ENCODE peak calls at places on chromosome 16, in four cellular contexts. One of them, this sample, is unnamed.

GRCh38 chr16:15993128-15993527 is 43.7 kb downstream of the ABCC1 start:
- DNase-seq in colonic mucosa: no peak
- DNase-seq in caudate nucleus: no peak
- DNase-seq in GM04504: no peak
- DNase-seq in this sample: no peak

GRCh38 chr16:74449470-74449869 is 28.2 kb upstream of the CLEC18B start:
- DNase-seq in colonic mucosa: no peak
- DNase-seq in caudate nucleus: no peak
- DNase-seq in GM04504: peak
- DNase-seq in this sample: no peak

GRCh38 chr16:56848955-56849689 is 15.9 kb upstream of the SLC12A3 start:
- DNase-seq in colonic mucosa: no peak
- DNase-seq in caudate nucleus: peak
- DNase-seq in GM04504: peak
- DNase-seq in this sample: no peak

GRCh38 chr16:20253825-20254224 is 73.5 kb downstream of the GP2 start:
- DNase-seq in colonic mucosa: no peak
- DNase-seq in caudate nucleus: no peak
- DNase-seq in GM04504: no peak
- DNase-seq in this sample: no peak

GRCh38 chr16:70651524-70651923 is 5.2 kb downstream of the IL34 start:
- DNase-seq in colonic mucosa: no peak
- DNase-seq in caudate nucleus: no peak
- DNase-seq in GM04504: no peak
- DNase-seq in this sample: no peak

GRCh38 chr16:63467513-63467912 is 1431.3 kb upstream of the CDH8 start:
- DNase-seq in colonic mucosa: no peak
- DNase-seq in caudate nucleus: no peak
- DNase-seq in GM04504: no peak
- DNase-seq in this sample: no peak

GRCh38 chr16:89377446-89377838 is 112.9 kb downstream of the ANKRD11 start:
- DNase-seq in colonic mucosa: no peak
- DNase-seq in caudate nucleus: no peak
- DNase-seq in GM04504: no peak
- DNase-seq in this sample: no peak

GRCh38 chr16:15757630-15758251 is 99.1 kb downstream of the MYH11 start:
- DNase-seq in colonic mucosa: no peak
- DNase-seq in caudate nucleus: no peak
- DNase-seq in GM04504: no peak
- DNase-seq in this sample: no peak

GRCh38 chr16:6105115-6105514 is 1007.5 kb upstream of the EEF2KMT start:
- DNase-seq in colonic mucosa: no peak
- DNase-seq in caudate nucleus: no peak
- DNase-seq in GM04504: no peak
- DNase-seq in this sample: no peak

GRCh38 chr16:22220714-22221113 is 14.6 kb downstream of the EEF2K start:
- DNase-seq in colonic mucosa: no peak
- DNase-seq in caudate nucleus: peak
- DNase-seq in GM04504: no peak
- DNase-seq in this sample: no peak

GRCh38 chr16:24950275-24950674 is 64.9 kb downstream of the ARHGAP17 start:
- DNase-seq in colonic mucosa: peak
- DNase-seq in caudate nucleus: no peak
- DNase-seq in GM04504: peak
- DNase-seq in this sample: peak

GRCh38 chr16:89422905-89423630 is 67.3 kb downstream of the ANKRD11 start:
- DNase-seq in colonic mucosa: no peak
- DNase-seq in caudate nucleus: no peak
- DNase-seq in GM04504: no peak
- DNase-seq in this sample: no peak

GRCh38 chr16:700684-701584 is 4.7 kb downstream of the FBXL16 start:
- DNase-seq in colonic mucosa: no peak
- DNase-seq in caudate nucleus: peak
- DNase-seq in GM04504: no peak
- DNase-seq in this sample: no peak

GRCh38 chr16:79599256-79599836 is 1.2 kb downstream of the MAF start:
- DNase-seq in colonic mucosa: no peak
- DNase-seq in caudate nucleus: no peak
- DNase-seq in GM04504: no peak
- DNase-seq in this sample: no peak

GRCh38 chr16:30051518-30051917 is 14.0 kb upstream of the ALDOA start:
- DNase-seq in colonic mucosa: no peak
- DNase-seq in caudate nucleus: no peak
- DNase-seq in GM04504: no peak
- DNase-seq in this sample: no peak

GRCh38 chr16:87099001-87099740 is 218.0 kb downstream of the C16orf95 start:
- DNase-seq in colonic mucosa: no peak
- DNase-seq in caudate nucleus: no peak
- DNase-seq in GM04504: no peak
- DNase-seq in this sample: no peak

GRCh38 chr16:21984062-21984461 is 16.9 kb downstream of the PDZD9 start:
- DNase-seq in colonic mucosa: no peak
- DNase-seq in caudate nucleus: no peak
- DNase-seq in GM04504: no peak
- DNase-seq in this sample: no peak

GRCh38 chr16:2689968-2690830 is 7.9 kb downstream of the KCTD5 start:
- DNase-seq in colonic mucosa: no peak
- DNase-seq in caudate nucleus: no peak
- DNase-seq in GM04504: no peak
- DNase-seq in this sample: no peak

GRCh38 chr16:85502357-85502756 is 110.8 kb upstream of the GSE1 start:
- DNase-seq in colonic mucosa: no peak
- DNase-seq in caudate nucleus: no peak
- DNase-seq in GM04504: no peak
- DNase-seq in this sample: no peak

This sample was measured in AG04450.